ENCODE peak calls at places on chromosome 11, in five cellular contexts. Y is A549, V is endothelial cell of umbilical vein, H is K562, X is GM12878. K is an unnamed sample.

GRCh38 chr11:128181090-128181485 is 406.3 kb downstream of the ETS1 start:
- DNase-seq in Y (no peak), V (no peak), H (no peak), X (no peak), K (no peak)

GRCh38 chr11:83039566-83039965 is 32.1 kb downstream of the RAB30 start:
- DNase-seq in Y (no peak), V (peak; percentile 24), H (no peak), X (no peak), K (no peak)

GRCh38 chr11:114154271-114155047 is 94.9 kb downstream of the ZBTB16 start:
- DNase-seq in Y (no peak), V (no peak), H (no peak), X (no peak), K (peak; percentile 82)

GRCh38 chr11:76653674-76654309 is 16.8 kb downstream of the LRRC32 start:
- DNase-seq in Y (no peak), V (no peak), H (no peak), X (no peak), K (no peak)

GRCh38 chr11:113849713-113850112 is 25.7 kb downstream of the USP28 start:
- DNase-seq in Y (no peak), V (no peak), H (no peak), X (no peak), K (no peak)

GRCh38 chr11:2589538-2589934 is 110.3 kb downstream of the KCNQ1OT1 start:
- DNase-seq in Y (no peak), V (no peak), H (no peak), X (no peak), K (no peak)

GRCh38 chr11:134821422-134821821 is 409.4 kb upstream of the B3GAT1 start:
- DNase-seq in Y (no peak), V (no peak), H (no peak), X (no peak), K (no peak)

GRCh38 chr11:1942541-1943260 is 4.4 kb upstream of the MRPL23 start:
- DNase-seq in Y (no peak), V (no peak), H (no peak), X (no peak), K (no peak)

GRCh38 chr11:75450236-75450635 is 17.2 kb upstream of the KLHL35 start:
- DNase-seq in Y (no peak), V (no peak), H (no peak), X (no peak), K (no peak)

GRCh38 chr11:128302425-128303186 is 284.8 kb downstream of the ETS1 start:
- DNase-seq in Y (no peak), V (no peak), H (no peak), X (peak; percentile 82), K (no peak)

GRCh38 chr11:124890701-124891389 is 6.8 kb downstream of the ROBO4 start:
- DNase-seq in Y (no peak), V (no peak), H (no peak), X (no peak), K (no peak)

GRCh38 chr11:290621-291231 is 1.8 kb downstream of the PGGHG start:
- DNase-seq in Y (no peak), V (no peak), H (no peak), X (no peak), K (no peak)

GRCh38 chr11:61509058-61510029 is 795 bp downstream of the LRRC10B start:
- DNase-seq in Y (peak; percentile 90), V (peak; percentile 76), H (peak; percentile 81), X (no peak), K (peak; percentile 91)

GRCh38 chr11:22674470-22675426 is 8.3 kb downstream of the GAS2 start:
- DNase-seq in Y (peak; percentile 4), V (no peak), H (no peak), X (no peak), K (no peak)

GRCh38 chr11:76793391-76793811 is 10.2 kb downstream of the TSKU start:
- DNase-seq in Y (no peak), V (no peak), H (no peak), X (no peak), K (no peak)

GRCh38 chr11:46345131-46345597 is 2.1 kb upstream of the DGKZ start:
- DNase-seq in Y (no peak), V (peak; percentile 54), H (no peak), X (no peak), K (peak; percentile 93)

GRCh38 chr11:13596601-13597000 is 71.9 kb upstream of the FAR1 start:
- DNase-seq in Y (no peak), V (no peak), H (no peak), X (no peak), K (no peak)

GRCh38 chr11:819129-819931 is 616 bp downstream of the PNPLA2 start:
- DNase-seq in Y (peak; percentile 88), V (peak; percentile 85), H (peak; percentile 85), X (no peak), K (peak; percentile 91)

GRCh38 chr11:124069429-124070401 is 28.6 kb upstream of the OR10G7 start:
- DNase-seq in Y (peak; percentile 53), V (peak; percentile 72), H (peak; percentile 44), X (peak; percentile 13), K (peak; percentile 86)

GRCh38 chr11:72432347-72433287 is 1.7 kb downstream of the CLPB start:
- DNase-seq in Y (no peak), V (no peak), H (no peak), X (no peak), K (no peak)

GRCh38 chr11:118939948-118940598 is 14.3 kb upstream of the BCL9L start:
- DNase-seq in Y (no peak), V (no peak), H (no peak), X (no peak), K (peak; percentile 94)

GRCh38 chr11:72969894-72970335 is 155.7 kb downstream of the ATG16L2 start:
- DNase-seq in Y (no peak), V (peak; percentile 53), H (no peak), X (peak; percentile 82), K (peak; percentile 68)

GRCh38 chr11:47912843-47913437 is 64.8 kb upstream of the NUP160 start:
- DNase-seq in Y (peak; percentile 74), V (no peak), H (no peak), X (no peak), K (no peak)

GRCh38 chr11:32374261-32374711 is 61.1 kb downstream of the WT1 start:
- DNase-seq in Y (peak; percentile 66), V (peak; percentile 35), H (peak; percentile 75), X (peak; percentile 25), K (peak; percentile 86)

GRCh38 chr11:6742260-6742659 is 29.5 kb downstream of the OR2AG2 start:
- DNase-seq in Y (no peak), V (no peak), H (no peak), X (no peak), K (no peak)

GRCh38 chr11:22787565-22788162 is 41.9 kb downstream of the SVIP start:
- DNase-seq in Y (peak; percentile 31), V (peak; percentile 61), H (peak; percentile 22), X (no peak), K (peak; percentile 36)

GRCh38 chr11:110712643-110713468 is 619 bp upstream of the ARHGAP20 start:
- DNase-seq in Y (no peak), V (peak; percentile 77), H (no peak), X (no peak), K (no peak)

GRCh38 chr11:86519064-86519911 is 144.6 kb downstream of the CCDC81 start:
- DNase-seq in Y (peak; percentile 23), V (peak; percentile 91), H (no peak), X (no peak), K (no peak)

GRCh38 chr11:23947883-23948282 is 549.0 kb upstream of the LUZP2 start:
- DNase-seq in Y (no peak), V (no peak), H (no peak), X (no peak), K (no peak)

GRCh38 chr11:122099345-122100045 is 16.5 kb downstream of the BLID start:
- DNase-seq in Y (no peak), V (peak; percentile 73), H (no peak), X (no peak), K (no peak)

GRCh38 chr11:122102426-122102825 is 13.6 kb downstream of the BLID start:
- DNase-seq in Y (no peak), V (no peak), H (no peak), X (no peak), K (no peak)

GRCh38 chr11:122100222-122101080 is 15.6 kb downstream of the BLID start:
- DNase-seq in Y (no peak), V (peak; percentile 56), H (no peak), X (no peak), K (no peak)

GRCh38 chr11:122103366-122103765 is 12.6 kb downstream of the BLID start:
- DNase-seq in Y (no peak), V (no peak), H (no peak), X (no peak), K (no peak)

DNA sequence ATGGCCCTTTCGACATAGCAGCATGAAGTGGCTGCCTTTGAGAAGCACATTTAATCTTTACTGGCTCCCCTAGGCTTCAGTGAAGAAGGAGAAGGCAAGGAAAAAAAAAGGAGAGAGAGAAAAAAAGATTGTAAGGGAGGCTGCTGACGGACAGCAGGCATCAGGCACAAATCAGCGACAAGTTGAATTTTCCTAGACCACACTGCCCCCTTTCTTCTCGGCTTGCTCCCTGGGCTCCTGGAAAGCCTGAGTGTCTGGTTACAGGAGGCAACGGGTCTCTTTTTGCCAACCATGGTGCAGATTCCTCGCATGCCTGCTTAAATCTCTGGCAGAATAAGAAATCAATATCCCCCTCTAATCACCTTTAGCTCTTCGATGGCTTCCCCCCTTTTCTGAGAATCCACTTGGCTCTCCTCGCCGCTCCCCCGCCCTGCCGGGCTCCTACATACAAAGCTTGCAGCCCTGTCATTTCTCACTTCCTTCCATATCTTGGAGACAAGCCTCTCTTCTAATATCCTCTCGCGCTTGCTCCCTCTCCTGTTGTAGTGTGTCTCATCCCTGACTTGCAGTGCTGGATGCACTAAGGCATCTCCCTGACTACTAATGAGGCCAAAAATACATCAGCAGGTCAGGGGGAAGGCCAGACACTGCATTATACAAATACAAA is 14.3 kb downstream of the BLID start:
- DNase-seq in Y (no peak), V (peak; percentile 89), H (no peak), X (no peak), K (no peak)
- TF ChIP-seq MYC in Y (no peak), V (no peak), H (no peak), X (no peak), K (no peak)

GRCh38 chr11:96854425-96854824 is 464.6 kb downstream of the JRKL start:
- DNase-seq in Y (no peak), V (no peak), H (no peak), X (no peak), K (no peak)
- H3K4me3 ChIP-seq in Y (no peak overlapping the region), V (no peak overlapping the region), H (no peak overlapping the region), X (no peak overlapping the region), K (no peak overlapping the region)

DNA sequence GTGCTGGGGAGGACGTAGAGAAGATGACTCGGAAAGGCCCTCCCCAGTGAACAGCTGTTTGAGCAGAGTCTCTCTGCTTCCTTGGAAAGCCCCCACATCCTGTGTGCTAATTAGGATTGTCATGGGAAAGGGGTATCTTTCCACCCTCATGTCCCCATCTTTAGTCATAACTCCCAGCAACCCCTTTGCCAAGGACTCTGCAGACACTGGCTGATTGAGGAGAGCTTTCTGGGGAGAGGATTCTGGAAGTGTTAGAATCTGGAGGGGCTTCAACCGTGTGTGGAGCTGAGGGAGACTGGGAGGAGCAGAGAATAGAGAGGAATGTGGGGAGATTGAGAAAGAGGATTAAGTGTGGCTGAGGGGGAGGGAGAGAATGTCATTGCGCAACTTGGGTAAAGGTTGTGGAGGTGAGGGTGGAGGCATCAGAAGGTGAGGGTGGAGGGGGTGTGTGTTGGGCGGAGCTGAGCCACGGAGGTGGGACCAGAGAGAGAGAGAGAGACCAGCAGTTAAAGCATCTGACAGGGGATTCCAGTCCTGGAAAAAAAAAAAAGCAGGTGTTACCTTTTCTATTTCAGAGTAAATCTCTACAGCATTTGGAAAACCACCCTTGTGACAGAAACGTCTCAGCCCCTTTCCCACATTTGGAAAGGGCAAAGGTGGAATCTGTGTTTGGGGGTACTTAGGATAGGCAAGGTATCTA is 2.2 kb downstream of the DTX4 start:
- DNase-seq in Y (no peak), V (no peak), H (no peak), X (no peak), K (no peak)
- TF ChIP-seq MYC in Y (no peak), V (no peak), H (no peak), X (no peak), K (no peak)

GRCh38 chr11:17631702-17632365 is 84.8 kb downstream of the OTOG start:
- DNase-seq in Y (no peak), V (no peak), H (no peak), X (no peak), K (no peak)
- H3K4me3 ChIP-seq in Y (no peak overlapping the region), V (no peak overlapping the region), H (no peak overlapping the region), X (no peak overlapping the region), K (no peak overlapping the region)

K was measured in NB4.